ENCODE peak calls at places on chromosome X, in six cellular contexts. E, G, Z, B, I and O are unnamed samples.

GRCh38 chrX:7841084-7841805 is 1.7 kb upstream of the VCX start:
- DNase-seq in Z (no peak), E (no peak), I (no peak), G (no peak), B (no peak), O (no peak)

GRCh38 chrX:71103110-71103983 is 3.2 kb downstream of the CXorf65 start:
- DNase-seq in Z (no peak), G (no peak), I (no peak), B (no peak), E (peak), O (peak)

GRCh38 chrX:112877771-112878173 is 37.1 kb upstream of the AMOT start:
- DNase-seq in I (no peak), G (no peak), E (no peak), Z (no peak), B (no peak), O (no peak)

GRCh38 chrX:132442674-132443073 is 46.2 kb downstream of the MBNL3 start:
- DNase-seq in I (no peak), Z (no peak), E (no peak), B (no peak), G (no peak), O (no peak)

GRCh38 chrX:154727418-154728323 is 23.2 kb downstream of the GAB3 start:
- DNase-seq in Z (no peak), B (peak), I (no peak), E (no peak), G (no peak), O (no peak)

GRCh38 chrX:50691820-50692219 is 122.2 kb downstream of the SHROOM4 start:
- DNase-seq in B (peak), G (no peak), Z (no peak), E (peak), I (peak), O (peak)

GRCh38 chrX:112083624-112084326 is 1.2 kb upstream of the TRPC5 start:
- DNase-seq in B (no peak), E (no peak), Z (no peak), I (no peak), G (no peak), O (no peak)

GRCh38 chrX:150967786-150968185 is 15.3 kb upstream of the HMGB3 start:
- DNase-seq in I (no peak), Z (no peak), G (no peak), B (no peak), E (no peak), O (no peak)

GRCh38 chrX:132614297-132614696 is 125.5 kb upstream of the MBNL3 start:
- DNase-seq in B (peak), G (no peak), I (no peak), E (no peak), Z (no peak), O (no peak)

GRCh38 chrX:23765449-23765848 is 17.5 kb upstream of the SAT1 start:
- DNase-seq in G (no peak), B (no peak), E (no peak), Z (no peak), I (peak), O (no peak)

GRCh38 chrX:116198235-116198634 is 27.7 kb downstream of the AGTR2 start:
- DNase-seq in I (no peak), B (no peak), E (no peak), G (no peak), Z (no peak), O (no peak)

GRCh38 chrX:45449982-45450381 is 249.3 kb upstream of the DIPK2B start:
- DNase-seq in G (no peak), I (no peak), B (no peak), Z (no peak), E (no peak), O (no peak)

GRCh38 chrX:96394566-96394965 is 290.1 kb upstream of the DIAPH2 start:
- DNase-seq in B (no peak), I (no peak), G (no peak), E (no peak), Z (no peak), O (peak)

GRCh38 chrX:150058728-150059127 is 120.4 kb upstream of the EOLA2 start:
- DNase-seq in Z (no peak), G (no peak), I (no peak), E (no peak), B (no peak), O (no peak)

GRCh38 chrX:130287071-130287770 is 18.5 kb upstream of the ZNF280C start:
- DNase-seq in E (no peak), Z (no peak), G (no peak), I (no peak), B (no peak), O (no peak)

GRCh38 chrX:68822641-68823410 is 6.0 kb upstream of the EFNB1 start:
- DNase-seq in Z (no peak), E (no peak), G (peak), B (peak), I (peak), O (peak)

GRCh38 chrX:23503835-23504539 is 163.3 kb upstream of the PRDX4 start:
- DNase-seq in Z (peak), I (peak), B (peak), G (no peak), E (no peak), O (no peak)

GRCh38 chrX:119235872-119236598 is at the start of gene PGRMC1:
- DNase-seq in B (peak), G (no peak), I (peak), Z (peak), E (peak), O (peak)

GRCh38 chrX:43655961-43656494 is at the start of gene MAOA:
- DNase-seq in G (peak), Z (peak), I (peak), B (no peak), E (peak), O (peak)

GRCh38 chrX:1466232-1466661 is 13.5 kb upstream of the ASMTL start:
- DNase-seq in Z (no peak), B (no peak), I (no peak), G (peak), E (no peak), O (no peak)

GRCh38 chrX:8520791-8521190 is 56.2 kb downstream of the VCX3B start:
- DNase-seq in I (no peak), Z (no peak), B (no peak), E (no peak), G (no peak), O (no peak)